ENCODE peak calls at places on chromosomes 6 and 20, in seven cellular contexts. C, U, Z, Q, P, A and W are unnamed samples.

GRCh38 chr6:169086020-169086419 is 167.6 kb downstream of the THBS2 start:
- DNase-seq in A (no peak), C (no peak), U (peak), Z (no peak), P (no peak), Q (no peak), W (no peak)

GRCh38 chr6:123171341-123171740 is 175.3 kb downstream of the CLVS2 start:
- DNase-seq in U (peak), A (no peak), Z (no peak), P (no peak), C (no peak), Q (no peak), W (no peak)

GRCh38 chr20:35756404-35756803 is 14.3 kb upstream of the RBM39 start:
- DNase-seq in P (no peak), Q (no peak), U (no peak), C (no peak), A (no peak), Z (no peak), W (no peak)

GRCh38 chr6:170480045-170480714 is 72.9 kb downstream of the PSMB1 start:
- DNase-seq in A (no peak), Z (no peak), U (no peak), Q (peak), C (no peak), P (no peak), W (peak)

GRCh38 chr20:4633379-4633778 is 88.3 kb upstream of the PRND start:
- DNase-seq in Q (no peak), U (no peak), Z (no peak), P (no peak), A (no peak), C (no peak), W (no peak)

GRCh38 chr6:41546475-41546865 is 289 bp downstream of the FOXP4 start:
- DNase-seq in U (no peak), Q (no peak), C (peak), Z (no peak), P (peak), A (peak), W (no peak)

GRCh38 chr6:39236742-39237141 is 7.5 kb upstream of the KCNK5 start:
- DNase-seq in A (no peak), Z (no peak), U (no peak), P (no peak), Q (no peak), C (no peak), W (no peak)

GRCh38 chr6:105759946-105760345 is 326.2 kb upstream of the PRDM1 start:
- DNase-seq in P (no peak), Q (no peak), U (peak), A (no peak), C (no peak), Z (no peak), W (no peak)

GRCh38 chr6:7419065-7419464 is 29.5 kb downstream of the RIOK1 start:
- DNase-seq in U (no peak), Q (no peak), A (no peak), C (no peak), P (no peak), Z (no peak), W (no peak)

GRCh38 chr20:39911497-39911896 is 777.5 kb downstream of the MAFB start:
- DNase-seq in Z (no peak), U (no peak), A (no peak), Q (no peak), C (no peak), P (no peak), W (no peak)

GRCh38 chr6:81376745-81377144 is 375.7 kb downstream of the TENT5A start:
- DNase-seq in Z (no peak), C (no peak), Q (no peak), P (no peak), U (no peak), A (no peak), W (no peak)

GRCh38 chr6:90322976-90323474 is 26.4 kb upstream of the BACH2 start:
- DNase-seq in Q (no peak), C (no peak), A (no peak), P (no peak), U (no peak), Z (no peak), W (no peak)

GRCh38 chr6:4291453-4292403 is 156.4 kb upstream of the ECI2 start:
- DNase-seq in C (no peak), A (no peak), Z (no peak), P (no peak), U (peak), Q (no peak), W (no peak)

GRCh38 chr6:45514454-45514853 is 136.7 kb upstream of the SUPT3H start:
- DNase-seq in Z (no peak), C (no peak), U (peak), P (no peak), A (no peak), Q (no peak), W (no peak)

GRCh38 chr6:110761371-110761770 is 53.9 kb downstream of the CDK19 start:
- DNase-seq in Q (no peak), A (peak), P (no peak), Z (no peak), C (no peak), U (no peak), W (no peak)

GRCh38 chr6:118775381-118775780 is 118.6 kb upstream of the ASF1A start:
- DNase-seq in Q (no peak), A (no peak), Z (no peak), P (no peak), U (no peak), C (no peak), W (no peak)

GRCh38 chr20:34522969-34523871 is 7.0 kb downstream of the DYNLRB1 start:
- DNase-seq in P (peak), A (peak), C (no peak), Q (peak), U (peak), Z (peak), W (peak)

GRCh38 chr20:32285621-32286334 is 8.3 kb downstream of the KIF3B start:
- DNase-seq in Q (no peak), P (peak), Z (no peak), C (no peak), U (peak), A (no peak), W (no peak)

GRCh38 chr6:85756982-85757381 is 114.3 kb upstream of the SYNCRIP start:
- DNase-seq in A (no peak), P (peak), Z (no peak), C (peak), Q (peak), U (peak), W (no peak)

GRCh38 chr6:144215402-144215931 is 65.2 kb downstream of the STX11 start:
- DNase-seq in A (peak), U (peak), P (no peak), Z (no peak), C (no peak), Q (peak), W (no peak)

GRCh38 chr20:63810730-63811490 is 20.2 kb downstream of the ZBTB46 start:
- DNase-seq in P (no peak), U (no peak), C (no peak), Q (peak), A (no peak), Z (no peak), W (no peak)

GRCh38 chr6:128252293-128253176 is 267.9 kb downstream of the PTPRK start:
- DNase-seq in A (no peak), Q (no peak), C (no peak), Z (no peak), P (no peak), U (no peak), W (no peak)

GRCh38 chr20:64110411-64111068 is 3.2 kb upstream of the NPBWR2 start:
- DNase-seq in P (no peak), Z (no peak), C (no peak), Q (peak), A (no peak), U (no peak), W (no peak)

GRCh38 chr6:45327956-45328522 is at the start of gene RUNX2:
- DNase-seq in P (no peak), Z (peak), Q (peak), A (no peak), U (peak), C (no peak), W (no peak)

GRCh38 chr6:43668151-43669028 is 19.2 kb downstream of the MRPS18A start:
- DNase-seq in P (no peak), Z (peak), A (peak), Q (peak), C (peak), U (peak), W (no peak)

GRCh38 chr6:170267688-170268087 is 23.2 kb downstream of the DLL1 start:
- DNase-seq in A (no peak), P (no peak), Q (no peak), C (no peak), U (no peak), Z (no peak), W (no peak)

GRCh38 chr6:95294047-95294446 is 283.3 kb upstream of the MANEA start:
- DNase-seq in Z (no peak), P (no peak), U (no peak), Q (no peak), A (no peak), C (no peak), W (no peak)